ENCODE peak calls at places on chromosomes 5 and 9, in eight cellular contexts. Y is activated T-cell treated with anti-CD3 and anti-CD28 coated beads for 1 hour, M is mesothelial cell of epicardium, B is cardiac fibroblast, T is OCI-LY7, K is Right ventricle myocardium superior, J is caudate nucleus, F is SW 1271. W is an unnamed sample.

GRCh38 chr9:121607434-121608248 is 43.8 kb upstream of the DAB2IP start:
- DNase-seq in B (peak; percentile 28), Y (no peak), T (no peak), J (no peak), F (peak; percentile 15), M (no peak), K (peak; percentile 79), W (no peak)

GRCh38 chr5:129135633-129136032 is 41.1 kb downstream of the ISOC1 start:
- DNase-seq in K (no peak), J (no peak), F (no peak), M (no peak), T (peak; percentile 16), Y (no peak), B (no peak), W (no peak)

GRCh38 chr5:81657386-81657785 is 93.5 kb downstream of the SSBP2 start:
- DNase-seq in K (no peak), Y (no peak), B (no peak), F (no peak), J (no peak), M (no peak), T (no peak), W (no peak)

GRCh38 chr5:129271309-129271708 is 176.8 kb downstream of the ISOC1 start:
- DNase-seq in M (no peak), Y (no peak), T (peak; percentile 0), J (no peak), B (peak; percentile 49), K (no peak), F (peak; percentile 3), W (no peak)

GRCh38 chr5:78706381-78706780 is 57.8 kb upstream of the LHFPL2 start:
- DNase-seq in B (peak; percentile 46), Y (no peak), J (no peak), T (no peak), F (no peak), K (no peak), M (no peak), W (no peak)

GRCh38 chr5:177553671-177554429 is 513 bp downstream of the FAM193B start:
- DNase-seq in B (no peak), T (peak; percentile 37), F (no peak), Y (peak; percentile 26), M (peak; percentile 36), K (peak; percentile 64), J (no peak), W (no peak)

GRCh38 chr5:11897831-11898230 is 6.4 kb downstream of the CTNND2 start:
- DNase-seq in T (no peak), B (no peak), M (no peak), F (no peak), Y (no peak), J (no peak), K (no peak), W (no peak)

GRCh38 chr5:76622973-76623596 is at the start of gene F2RL2:
- DNase-seq in M (no peak), Y (no peak), T (no peak), J (no peak), F (no peak), B (peak; percentile 85), K (no peak), W (no peak)

GRCh38 chr9:130860458-130861316 is 25.6 kb downstream of the ABL1 start:
- DNase-seq in B (peak; percentile 98), T (no peak), J (no peak), K (peak; percentile 88), Y (no peak), M (no peak), F (peak; percentile 96), W (no peak)

GRCh38 chr9:36154213-36154952 is 14.8 kb upstream of the CCIN start:
- DNase-seq in B (peak; percentile 84), T (no peak), K (no peak), J (no peak), M (no peak), F (no peak), Y (no peak), W (no peak)

GRCh38 chr9:12955510-12956163 is 180.8 kb downstream of the LURAP1L start:
- DNase-seq in F (no peak), Y (no peak), M (peak; percentile 21), T (no peak), B (no peak), K (no peak), J (no peak), W (no peak)

W was measured in iPS DF 19.7.